ENCODE peak calls at places on chromosome 2, in six cellular contexts. One of them, this sample, is unnamed.

GRCh38 chr2:214960677-214961076 is 151.2 kb upstream of the BARD1 start:
- DNase-seq in GM13976: no peak
- DNase-seq in iris pigment epithelial cell: peak
- DNase-seq in stimulated activated CD8-positive, alpha-beta memory T cell treated with anti-CD3 and anti-CD28 coated beads, Interleukin-15, amount 100 ng/mL, for 24 hours: no peak
- DNase-seq in LHCN-M2: peak
- DNase-seq in iPS-NIHi11: no peak
- DNase-seq in this sample: no peak

GRCh38 chr2:190050001-190050400 is 12.5 kb downstream of the MSTN start:
- DNase-seq in GM13976: no peak
- DNase-seq in iris pigment epithelial cell: peak
- DNase-seq in stimulated activated CD8-positive, alpha-beta memory T cell treated with anti-CD3 and anti-CD28 coated beads, Interleukin-15, amount 100 ng/mL, for 24 hours: no peak
- DNase-seq in LHCN-M2: peak
- DNase-seq in iPS-NIHi11: peak
- DNase-seq in this sample: no peak

GRCh38 chr2:186274936-186275575 is 211.0 kb upstream of the ZC3H15 start:
- DNase-seq in GM13976: no peak
- DNase-seq in iris pigment epithelial cell: peak
- DNase-seq in stimulated activated CD8-positive, alpha-beta memory T cell treated with anti-CD3 and anti-CD28 coated beads, Interleukin-15, amount 100 ng/mL, for 24 hours: no peak
- DNase-seq in LHCN-M2: peak
- DNase-seq in iPS-NIHi11: no peak
- DNase-seq in this sample: no peak

GRCh38 chr2:42877936-42878335 is 85.6 kb upstream of the HAAO start:
- DNase-seq in GM13976: no peak
- DNase-seq in iris pigment epithelial cell: no peak
- DNase-seq in stimulated activated CD8-positive, alpha-beta memory T cell treated with anti-CD3 and anti-CD28 coated beads, Interleukin-15, amount 100 ng/mL, for 24 hours: no peak
- DNase-seq in LHCN-M2: no peak
- DNase-seq in iPS-NIHi11: no peak
- DNase-seq in this sample: no peak

GRCh38 chr2:133235959-133236358 is 332.3 kb downstream of the NCKAP5 start:
- DNase-seq in GM13976: no peak
- DNase-seq in iris pigment epithelial cell: peak
- DNase-seq in stimulated activated CD8-positive, alpha-beta memory T cell treated with anti-CD3 and anti-CD28 coated beads, Interleukin-15, amount 100 ng/mL, for 24 hours: no peak
- DNase-seq in LHCN-M2: no peak
- DNase-seq in iPS-NIHi11: no peak
- DNase-seq in this sample: no peak

GRCh38 chr2:70089220-70089945 is 2.1 kb downstream of the PCBP1 start:
- DNase-seq in GM13976: no peak
- DNase-seq in iris pigment epithelial cell: peak
- DNase-seq in stimulated activated CD8-positive, alpha-beta memory T cell treated with anti-CD3 and anti-CD28 coated beads, Interleukin-15, amount 100 ng/mL, for 24 hours: no peak
- DNase-seq in LHCN-M2: peak
- DNase-seq in iPS-NIHi11: peak
- DNase-seq in this sample: no peak

GRCh38 chr2:12083713-12084420 is 337.4 kb downstream of the LPIN1 start:
- DNase-seq in GM13976: no peak
- DNase-seq in iris pigment epithelial cell: no peak
- DNase-seq in stimulated activated CD8-positive, alpha-beta memory T cell treated with anti-CD3 and anti-CD28 coated beads, Interleukin-15, amount 100 ng/mL, for 24 hours: no peak
- DNase-seq in LHCN-M2: no peak
- DNase-seq in iPS-NIHi11: no peak
- DNase-seq in this sample: no peak

GRCh38 chr2:200356794-200357472 is 50.4 kb downstream of the SPATS2L start:
- DNase-seq in GM13976: no peak
- DNase-seq in iris pigment epithelial cell: peak
- DNase-seq in stimulated activated CD8-positive, alpha-beta memory T cell treated with anti-CD3 and anti-CD28 coated beads, Interleukin-15, amount 100 ng/mL, for 24 hours: no peak
- DNase-seq in LHCN-M2: peak
- DNase-seq in iPS-NIHi11: no peak
- DNase-seq in this sample: no peak

GRCh38 chr2:105455488-105455991 is 56.7 kb upstream of the FHL2 start:
- DNase-seq in GM13976: no peak
- DNase-seq in iris pigment epithelial cell: peak
- DNase-seq in stimulated activated CD8-positive, alpha-beta memory T cell treated with anti-CD3 and anti-CD28 coated beads, Interleukin-15, amount 100 ng/mL, for 24 hours: no peak
- DNase-seq in LHCN-M2: peak
- DNase-seq in iPS-NIHi11: no peak
- DNase-seq in this sample: no peak

GRCh38 chr2:181466661-181467576 is 9.7 kb downstream of the ITGA4 start:
- DNase-seq in GM13976: no peak
- DNase-seq in iris pigment epithelial cell: peak
- DNase-seq in stimulated activated CD8-positive, alpha-beta memory T cell treated with anti-CD3 and anti-CD28 coated beads, Interleukin-15, amount 100 ng/mL, for 24 hours: peak
- DNase-seq in LHCN-M2: peak
- DNase-seq in iPS-NIHi11: peak
- DNase-seq in this sample: peak

GRCh38 chr2:24208490-24208889 is 33.6 kb downstream of the FAM228A start:
- DNase-seq in GM13976: no peak
- DNase-seq in iris pigment epithelial cell: no peak
- DNase-seq in stimulated activated CD8-positive, alpha-beta memory T cell treated with anti-CD3 and anti-CD28 coated beads, Interleukin-15, amount 100 ng/mL, for 24 hours: no peak
- DNase-seq in LHCN-M2: no peak
- DNase-seq in iPS-NIHi11: no peak
- DNase-seq in this sample: no peak

This sample was measured in stimulated activated naive B cell treated with anti-CD40 and anti-IgM and Interleukin-4, amounts not matched to agents 10 μg/mL and 1 μg/mL and 100 μg/mL, for 72 hours.